ENCODE peak calls at places on chromosomes 12 and 14, in four cellular contexts. F is HepG2, P is GM12878, I is K562. U is an unnamed sample.

GRCh38 chr12:98053202-98053601 is 462.2 kb upstream of the TMPO start:
- DNase-seq in F (no peak), P (no peak), I (no peak), U (no peak)

GRCh38 chr12:11085419-11085818 is 6.7 kb downstream of the TAS2R43 start:
- DNase-seq in F (no peak), I (no peak), P (peak), U (no peak)

GRCh38 chr12:83224012-83224411 is 537.3 kb downstream of the TMTC2 start:
- DNase-seq in I (peak), F (no peak), P (no peak), U (no peak)

GRCh38 chr12:3315201-3315661 is 175.8 kb upstream of the PRMT8 start:
- DNase-seq in I (no peak), F (no peak), P (no peak), U (no peak)

GRCh38 chr12:3456809-3457208 is 34.2 kb upstream of the PRMT8 start:
- DNase-seq in I (no peak), F (peak), P (no peak), U (peak)

GRCh38 chr14:100692859-100693558 is 33.7 kb upstream of the DLK1 start:
- DNase-seq in F (peak), I (no peak), P (no peak), U (no peak)

GRCh38 chr14:100067971-100068959 is 3.0 kb downstream of the EVL start:
- DNase-seq in P (peak), I (peak), F (no peak), U (no peak)

GRCh38 chr14:100653409-100653808 is 66.2 kb upstream of the BEGAIN start:
- DNase-seq in I (peak), P (no peak), F (no peak), U (peak)

GRCh38 chr14:20631821-20632389 is 9.6 kb downstream of the OR6S1 start:
- DNase-seq in I (peak), P (no peak), F (peak), U (no peak)

GRCh38 chr12:54195736-54196347 is 7.1 kb upstream of the SMUG1 start:
- DNase-seq in P (no peak), I (peak), F (no peak), U (no peak)

GRCh38 chr12:38149395-38150073 is 167.0 kb upstream of the ALG10B start:
- DNase-seq in P (no peak), F (no peak), I (no peak), U (no peak)

GRCh38 chr12:38152816-38153736 is 163.5 kb upstream of the ALG10B start:
- DNase-seq in F (no peak), P (no peak), I (no peak), U (no peak)

GRCh38 chr12:38153737-38154061 is 162.9 kb upstream of the ALG10B start:
- DNase-seq in F (no peak), I (no peak), P (no peak), U (no peak)

GRCh38 chr12:38154096-38155019 is 162.2 kb upstream of the ALG10B start:
- DNase-seq in F (no peak), I (no peak), P (no peak), U (no peak)

GRCh38 chr12:38151991-38152700 is 164.4 kb upstream of the ALG10B start:
- DNase-seq in F (no peak), P (no peak), I (no peak), U (no peak)
- TF ChIP-seq RFX5 in F (no peak), P (no peak), I (no peak), U (no peak)

DNA sequence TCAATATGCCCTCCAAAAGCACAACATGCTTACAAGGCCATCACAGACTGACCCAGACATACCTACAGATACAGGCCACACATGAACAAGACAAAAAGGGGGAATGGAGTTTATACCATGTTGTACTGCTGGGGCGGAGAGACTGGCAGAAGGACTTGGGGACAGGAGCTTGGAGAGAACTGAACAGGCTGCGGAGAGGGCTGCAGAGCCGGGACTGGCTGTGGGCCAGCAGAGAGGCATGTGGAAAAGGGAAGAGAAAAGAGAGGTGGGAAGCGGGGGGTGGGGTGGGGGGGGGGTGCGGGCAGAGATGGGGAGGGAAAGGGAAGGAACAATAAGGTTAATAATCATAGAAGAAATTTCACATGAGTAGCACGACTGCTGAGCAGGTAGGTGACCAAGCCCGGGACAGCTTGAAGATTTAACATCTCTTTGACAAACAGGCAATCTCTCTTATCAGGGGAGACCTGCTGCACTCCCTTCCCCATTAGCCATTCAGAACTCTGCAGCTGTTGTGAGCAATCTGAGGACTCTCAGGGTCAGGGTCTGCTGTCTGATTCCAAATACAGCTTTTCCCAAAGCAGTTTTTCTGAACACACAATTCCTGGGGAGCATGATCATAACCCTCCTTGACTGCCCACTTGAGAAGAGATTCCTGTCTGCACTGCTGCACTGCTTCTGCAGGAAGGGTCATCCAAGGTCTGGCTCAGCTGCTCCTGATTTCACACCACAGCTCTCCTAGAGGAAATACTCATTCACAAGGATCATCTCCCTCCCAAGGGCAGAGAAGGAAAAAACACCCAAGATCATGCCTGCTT is 21.6 kb upstream of the STAC3 start:
- DNase-seq in F (no peak), P (no peak), I (peak), U (no peak)
- TF ChIP-seq SRF in F (no peak), P (no peak), I (no peak), U (no peak)

DNA sequence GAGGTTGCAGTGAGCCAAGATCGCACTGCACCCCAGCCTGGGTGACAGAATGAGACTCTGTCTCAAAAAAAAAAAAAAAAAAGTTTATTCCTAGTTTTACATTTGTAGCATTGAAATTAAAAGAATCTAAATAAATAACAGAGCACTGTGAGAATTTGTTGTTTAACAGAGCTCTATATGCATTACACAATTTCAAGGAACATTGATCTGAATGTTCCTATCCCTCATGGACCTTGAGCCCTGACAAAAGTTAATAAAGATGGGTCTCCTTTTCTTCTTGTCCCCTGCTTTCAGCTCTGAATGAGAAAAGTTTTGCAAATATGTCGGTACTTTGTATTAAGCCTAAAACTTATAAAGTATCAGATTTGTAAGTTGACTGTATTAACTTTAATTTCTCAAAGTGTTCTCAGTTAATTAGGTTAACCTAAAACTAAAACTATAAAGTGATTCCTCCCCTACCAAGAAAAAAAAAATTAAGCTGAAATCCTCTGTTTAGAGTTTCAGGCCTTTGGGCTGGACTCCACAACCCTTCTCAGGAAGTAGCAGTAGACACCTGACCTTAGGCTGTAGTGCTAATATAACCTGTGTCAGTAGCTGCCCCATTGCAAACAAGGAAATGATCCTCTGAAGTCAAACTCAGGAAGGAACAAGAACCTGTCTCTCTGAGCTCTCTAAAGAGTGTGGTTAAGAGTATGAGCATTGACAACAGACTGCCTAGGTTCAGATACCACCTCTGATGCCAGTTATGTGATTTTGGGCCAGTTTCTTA is 477.6 kb downstream of the DPF3 start:
- DNase-seq in F (no peak), P (no peak), I (no peak), U (no peak)
- TF ChIP-seq YY1 in F (no peak), P (no peak), I (no peak), U (no peak)

DNA sequence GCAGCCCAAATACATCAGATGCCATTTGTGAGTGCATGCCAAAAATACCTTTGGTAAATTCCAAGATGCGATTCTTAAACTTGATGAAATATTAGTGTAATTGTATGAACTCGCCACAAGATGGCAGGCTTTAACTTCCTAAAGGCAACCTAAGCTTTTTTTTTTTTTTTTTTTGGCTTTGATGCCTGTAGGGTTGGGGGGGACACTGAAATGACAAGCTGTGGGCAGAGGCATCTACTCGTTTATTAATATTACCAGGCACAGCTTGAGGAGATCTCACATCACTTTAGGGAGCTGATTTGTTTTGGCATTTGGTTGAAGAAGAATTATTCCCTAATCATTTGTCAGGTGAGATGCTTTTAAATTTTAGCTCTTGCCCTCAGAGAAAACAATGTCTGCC is 126.7 kb upstream of the CCDC196 start:
- DNase-seq in I (peak), P (peak), F (peak), U (no peak)
- TF ChIP-seq RFX5 in I (no peak), P (no peak), F (no peak), U (no peak)

DNA sequence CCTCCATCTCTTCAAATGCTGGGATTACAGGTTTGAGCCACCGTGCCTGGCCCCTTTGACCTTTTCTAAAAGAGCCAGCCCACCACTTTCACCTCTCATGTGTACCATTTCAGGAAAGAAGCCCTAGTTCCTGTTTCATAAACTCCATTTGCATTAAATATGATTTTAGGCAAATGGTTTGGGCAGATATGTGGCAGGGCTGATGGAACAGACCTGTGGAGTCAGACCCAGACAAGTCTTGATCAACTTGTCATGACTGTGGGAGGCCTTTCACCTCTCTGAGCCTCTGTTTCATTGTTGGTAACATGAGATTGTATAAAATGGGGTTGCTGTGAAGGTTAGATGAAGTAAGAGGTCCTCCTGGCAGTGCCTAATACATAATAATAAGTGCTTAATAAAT is 5.2 kb upstream of the MAP3K9 start:
- DNase-seq in F (no peak), P (no peak), I (no peak), U (no peak)
- TF ChIP-seq SRF in F (no peak), P (peak), I (no peak), U (no peak)

GRCh38 chr12:55979069-55979468 is 5.2 kb downstream of the RAB5B start:
- DNase-seq in F (no peak), P (no peak), I (no peak), U (no peak)
- TF ChIP-seq YY1 in F (no peak), P (no peak), I (no peak), U (no peak)

GRCh38 chr12:119901670-119902069 is 24.6 kb upstream of the CIT start:
- DNase-seq in F (no peak), P (no peak), I (no peak), U (no peak)

DNA sequence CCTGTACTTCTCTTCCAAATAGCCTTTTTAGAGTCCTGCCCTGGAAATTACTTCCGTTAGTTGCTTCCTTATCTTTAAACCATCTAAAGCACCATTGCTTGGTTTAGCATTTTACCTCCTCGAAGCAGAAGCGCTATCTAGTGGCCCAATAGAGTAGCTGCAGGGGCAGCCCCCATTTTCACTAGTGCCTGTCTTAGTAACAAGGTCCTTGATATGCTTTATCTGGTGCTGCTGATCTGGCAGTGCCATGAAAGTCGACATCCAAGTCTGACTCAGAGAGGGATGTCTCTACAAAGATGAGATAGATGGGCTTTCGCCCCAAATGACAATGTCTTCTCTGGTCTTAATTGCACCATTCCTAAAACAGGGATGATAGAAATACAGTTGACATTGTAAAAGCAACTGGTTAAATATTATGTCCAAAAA is 25.0 kb upstream of the CIT start:
- DNase-seq in F (peak), P (peak), I (peak), U (peak)
- TF ChIP-seq RFX5 in F (no peak), P (no peak), I (no peak), U (no peak)

GRCh38 chr12:88595697-88596096 is 15.4 kb upstream of the KITLG start:
- DNase-seq in I (no peak), P (no peak), F (no peak), U (no peak)
- TF ChIP-seq SRF in I (no peak), P (no peak), F (no peak), U (no peak)